ENCODE peak calls at places on chromosomes 13 and 19, in six cellular contexts. B, S, A, R, J and U are unnamed samples. For H3K27me3, the result is how much of the 10 kb centered on the place peaks cover.

GRCh38 chr13:104809483-104809882 is 1726.0 kb downstream of the EFNB2 start:
- ATAC-seq in B (no peak), S (no peak), A (no peak), R (no peak), J (no peak), U (no peak)

GRCh38 chr19:15463865-15464371 is 426 bp downstream of the RASAL3 start:
- ATAC-seq in B (no peak), S (peak), A (peak), R (peak), J (no peak), U (no peak)

GRCh38 chr19:34555447-34555846 is 73.9 kb downstream of the WTIP start:
- ATAC-seq in B (no peak), S (no peak), A (no peak), R (no peak), J (peak), U (no peak)

GRCh38 chr19:34500656-34501120 is 19.1 kb downstream of the WTIP start:
- ATAC-seq in B (no peak), S (no peak), A (no peak), R (no peak), J (no peak), U (no peak)

GRCh38 chr19:9586764-9587163 is 2.5 kb upstream of the ZNF121 start:
- ATAC-seq in B (peak), S (no peak), A (peak), R (peak), J (peak), U (no peak)

GRCh38 chr13:24713022-24713421 is 32.8 kb downstream of the ATP12A start:
- ATAC-seq in B (no peak), S (peak), A (peak), R (peak), J (no peak), U (no peak)

GRCh38 chr13:30734434-30734833 is 909 bp upstream of the ALOX5AP start:
- ATAC-seq in B (peak), S (no peak), A (no peak), R (no peak), J (no peak), U (no peak)

GRCh38 chr13:32754179-32754578 is 167.9 kb downstream of the PDS5B start:
- ATAC-seq in B (no peak), S (no peak), A (no peak), R (no peak), J (no peak), U (no peak)

GRCh38 chr19:17026041-17026658 is 460 bp downstream of the CPAMD8 start:
- ATAC-seq in B (no peak), S (no peak), A (peak), R (peak), J (no peak), U (peak)

GRCh38 chr19:56106397-56106849 is 14.7 kb downstream of the ZNF787 start:
- ATAC-seq in B (no peak), S (no peak), A (no peak), R (no peak), J (no peak), U (no peak)

GRCh38 chr19:29003641-29004409 is 209.1 kb downstream of the UQCRFS1 start:
- ATAC-seq in B (no peak), S (no peak), A (no peak), R (no peak), J (no peak), U (peak)

GRCh38 chr19:29779921-29780320 is 31.9 kb upstream of the CCNE1 start:
- ATAC-seq in B (no peak), S (no peak), A (no peak), R (no peak), J (peak), U (no peak)

GRCh38 chr19:7737215-7737614 is 5.3 kb upstream of the CLEC4G start:
- ATAC-seq in B (no peak), S (no peak), A (no peak), R (no peak), J (peak), U (no peak)

GRCh38 chr19:7739211-7739752 is 7.4 kb upstream of the CLEC4G start:
- ATAC-seq in B (no peak), S (no peak), A (no peak), R (no peak), J (no peak), U (no peak)

GRCh38 chr19:7736148-7736547 is 4.2 kb upstream of the CLEC4G start:
- ATAC-seq in B (no peak), S (no peak), A (no peak), R (no peak), J (no peak), U (no peak)

GRCh38 chr19:7739801-7740659 is 7.3 kb downstream of the CD209 start:
- ATAC-seq in B (no peak), S (no peak), A (no peak), R (no peak), J (no peak), U (no peak)

DNA sequence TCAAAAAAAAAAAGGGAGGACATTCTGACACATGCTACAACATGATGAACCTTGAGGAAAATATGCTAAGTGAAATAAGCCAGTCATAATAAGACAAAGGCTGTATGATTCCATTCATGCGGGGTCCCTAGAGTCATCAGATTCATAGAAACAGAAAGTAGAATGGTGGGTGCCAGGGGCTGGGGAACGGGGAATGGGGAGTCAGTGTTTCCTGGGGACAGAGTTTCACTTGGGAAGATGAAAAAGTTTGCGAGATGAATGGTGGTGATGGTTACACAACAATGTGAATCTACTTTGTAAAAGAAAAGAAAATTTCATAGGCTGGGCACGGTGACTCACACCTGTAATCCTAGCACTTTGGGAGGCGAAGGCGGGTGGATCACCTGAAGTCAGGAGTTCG is 6.1 kb upstream of the CLEC4G start:
- ATAC-seq in B (no peak), S (no peak), A (no peak), R (no peak), J (no peak), U (no peak)
- H3K27me3 ChIP-seq in B (under half), S (under half), A (under half), R (under half), J (under half), U (half or more)

GRCh38 chr19:46659151-46660007 is 1.6 kb downstream of the DACT3 start:
- ATAC-seq in B (no peak), S (no peak), A (no peak), R (no peak), J (no peak), U (no peak)

GRCh38 chr19:46661020-46661731 is at the start of gene DACT3:
- ATAC-seq in B (peak), S (peak), A (peak), R (peak), J (peak), U (peak)

GRCh38 chr19:46661735-46662592 is 982 bp upstream of the DACT3 start:
- ATAC-seq in B (peak), S (peak), A (peak), R (peak), J (peak), U (peak)

GRCh38 chr19:46660601-46661019 is 372 bp downstream of the DACT3 start:
- ATAC-seq in B (peak), S (peak), A (no peak), R (no peak), J (no peak), U (no peak)

GRCh38 chr19:46660008-46660517 is 919 bp downstream of the DACT3 start:
- ATAC-seq in B (no peak), S (no peak), A (no peak), R (no peak), J (no peak), U (no peak)
- H3K4me3 ChIP-seq in B (peak), S (peak), A (peak), R (peak), J (no peak), U (peak)

GRCh38 chr19:45420871-45421270 is 2.8 kb downstream of the ERCC1 start:
- ATAC-seq in B (no peak), S (no peak), A (no peak), R (no peak), J (no peak), U (no peak)
- H3K27ac ChIP-seq in B (no peak), S (no peak), A (no peak), R (no peak), J (no peak), U (no peak)

GRCh38 chr19:8146877-8147575 is 2.4 kb downstream of the FBN3 start:
- ATAC-seq in B (no peak), S (no peak), A (peak), R (peak), J (no peak), U (no peak)
- H3K27me3 ChIP-seq in B (half or more), S (under half), A (under half), R (under half), J (under half), U (half or more)